ENCODE peak calls at places on chromosome 12, in six cellular contexts. W is effector memory CD4-positive, alpha-beta T cell; R is M059J; I is astrocyte; G is neural crest cell; F is activated T-helper 1 cell treated with Interleukin-2 at 50 U/mL for 16 hours. Q is an unnamed sample.

GRCh38 chr12:124420041-124420765 is 125.3 kb downstream of the RFLNA start:
- DNase-seq in F (no peak), R (no peak), W (no peak), I (no peak), G (no peak), Q (no peak)

GRCh38 chr12:22333186-22333745 is 1.2 kb downstream of the ST8SIA1 start:
- DNase-seq in I (peak), R (no peak), W (no peak), F (no peak), G (no peak), Q (peak)

GRCh38 chr12:130909111-130909510 is 37.2 kb downstream of the RAN start:
- DNase-seq in W (no peak), G (no peak), R (no peak), I (no peak), F (no peak), Q (no peak)

GRCh38 chr12:28023156-28023887 is 50.8 kb upstream of the PTHLH start:
- DNase-seq in F (no peak), G (no peak), R (peak), W (no peak), I (peak), Q (no peak)

GRCh38 chr12:12403264-12404248 is 46.7 kb downstream of the BORCS5 start:
- DNase-seq in G (no peak), W (no peak), F (no peak), I (no peak), R (no peak), Q (no peak)

GRCh38 chr12:4032906-4033628 is 159.9 kb upstream of the PARP11 start:
- DNase-seq in G (no peak), R (peak), W (no peak), F (no peak), I (peak), Q (peak)

GRCh38 chr12:50246159-50246865 is 37.0 kb downstream of the LIMA1 start:
- DNase-seq in F (no peak), R (peak), I (no peak), G (no peak), W (no peak), Q (no peak)

GRCh38 chr12:111314949-111315539 is 53.9 kb downstream of the PHETA1 start:
- DNase-seq in R (peak), W (no peak), F (no peak), G (no peak), I (no peak), Q (no peak)

GRCh38 chr12:50934981-50935807 is 17.1 kb upstream of the HIGD1C start:
- DNase-seq in G (no peak), R (peak), W (no peak), F (no peak), I (peak), Q (peak)

GRCh38 chr12:92278378-92278828 is 132.8 kb upstream of the BTG1 start:
- DNase-seq in R (no peak), I (no peak), G (no peak), W (no peak), F (no peak), Q (no peak)

GRCh38 chr12:546920-547845 is 87.4 kb downstream of the B4GALNT3 start:
- DNase-seq in W (peak), F (peak), R (peak), I (no peak), G (peak), Q (peak)

GRCh38 chr12:94938583-94938982 is 64.9 kb downstream of the NDUFA12 start:
- DNase-seq in I (no peak), F (no peak), R (no peak), G (no peak), W (no peak), Q (no peak)

GRCh38 chr12:70721216-70721615 is 84.0 kb upstream of the PTPRB start:
- DNase-seq in I (no peak), W (no peak), G (no peak), F (no peak), R (no peak), Q (no peak)

GRCh38 chr12:52896190-52897100 is 8.4 kb downstream of the KRT8 start:
- DNase-seq in R (no peak), G (no peak), F (no peak), I (no peak), W (no peak), Q (no peak)

GRCh38 chr12:52890417-52890816 is 14.5 kb downstream of the KRT8 start:
- DNase-seq in R (no peak), I (no peak), F (no peak), G (no peak), W (no peak), Q (peak)

GRCh38 chr12:20212658-20213387 is 155.5 kb upstream of the PDE3A start:
- DNase-seq in G (peak), F (no peak), W (no peak), R (peak), I (peak), Q (peak)

GRCh38 chr12:86730233-86730632 is 474.0 kb upstream of the MGAT4C start:
- DNase-seq in R (no peak), G (no peak), W (no peak), I (no peak), F (no peak), Q (no peak)

GRCh38 chr12:101838628-101839323 is 8.0 kb upstream of the GNPTAB start:
- DNase-seq in F (no peak), G (no peak), W (no peak), R (no peak), I (no peak), Q (no peak)

GRCh38 chr12:27500546-27500945 is 23.5 kb upstream of the PPFIBP1 start:
- DNase-seq in R (no peak), G (no peak), I (no peak), W (no peak), F (no peak), Q (no peak)

GRCh38 chr12:93311827-93312226 is 65.9 kb upstream of the NUDT4 start:
- DNase-seq in W (no peak), R (peak), G (no peak), F (no peak), I (peak), Q (no peak)

GRCh38 chr12:41624571-41624970 is 436.5 kb downstream of the PDZRN4 start:
- DNase-seq in R (no peak), F (no peak), I (no peak), G (no peak), W (no peak), Q (no peak)

GRCh38 chr12:6790496-6791150 is 1.3 kb downstream of the CD4 start:
- DNase-seq in G (no peak), F (no peak), W (peak), R (no peak), I (no peak), Q (no peak)

GRCh38 chr12:65209655-65210043 is 40.3 kb downstream of the LEMD3 start:
- DNase-seq in G (no peak), R (no peak), W (no peak), I (no peak), F (no peak), Q (no peak)

GRCh38 chr12:45498645-45499044 is 230.9 kb upstream of the ARID2 start:
- DNase-seq in I (no peak), F (no peak), W (no peak), R (no peak), G (no peak), Q (no peak)

Q was measured in endodermal cell.